ENCODE peak calls at places on chromosomes 1 and 21, in four cellular contexts. Q is IMR-90, A is GM12878, D is K562. L is an unnamed sample.

GRCh38 chr1:210477328-210477924 is 148.7 kb downstream of the HHAT start:
- DNase-seq in A (no peak), D (no peak), Q (peak), L (no peak)

GRCh38 chr21:33374080-33374873 is 28.9 kb upstream of the IFNGR2 start:
- DNase-seq in A (no peak), D (peak), Q (peak), L (peak)

GRCh38 chr1:8905582-8906191 is 27.2 kb upstream of the ENO1 start:
- DNase-seq in A (no peak), D (no peak), Q (no peak), L (peak)

GRCh38 chr1:45809761-45810160 is 6.3 kb downstream of the MAST2 start:
- DNase-seq in Q (no peak), D (no peak), A (no peak), L (no peak)

GRCh38 chr1:225137981-225138380 is 208.5 kb downstream of the DNAH14 start:
- DNase-seq in D (no peak), Q (no peak), A (no peak), L (no peak)

GRCh38 chr1:92473781-92474495 is 12.8 kb downstream of the GFI1 start:
- DNase-seq in D (no peak), A (no peak), Q (no peak), L (no peak)

GRCh38 chr1:41408691-41409090 is 47.5 kb downstream of the FOXO6 start:
- DNase-seq in Q (no peak), A (no peak), D (no peak), L (no peak)

GRCh38 chr1:12475158-12475934 is 142.7 kb downstream of the DHRS3 start:
- DNase-seq in A (no peak), Q (no peak), D (no peak), L (no peak)

GRCh38 chr1:226738421-226738994 is 574 bp downstream of the ITPKB start:
- DNase-seq in D (no peak), Q (peak), A (no peak), L (peak)

GRCh38 chr1:30685796-30686165 is 37.6 kb downstream of the MATN1 start:
- DNase-seq in D (no peak), A (no peak), Q (no peak), L (no peak)

GRCh38 chr1:200979574-200980451 is 43.7 kb downstream of the KIF21B start:
- DNase-seq in D (peak), Q (no peak), A (no peak), L (peak)

GRCh38 chr1:29286194-29286767 is 50.0 kb downstream of the PTPRU start:
- DNase-seq in Q (no peak), D (no peak), A (no peak), L (no peak)

GRCh38 chr1:168688679-168689657 is 40.0 kb downstream of the DPT start:
- DNase-seq in D (no peak), Q (no peak), A (no peak), L (no peak)

GRCh38 chr1:205977348-205978014 is 25.7 kb downstream of the RAB7B start:
- DNase-seq in D (peak), Q (peak), A (peak), L (peak)

GRCh38 chr1:215076312-215076711 is 6.2 kb upstream of the KCNK2 start:
- DNase-seq in D (no peak), Q (peak), A (no peak), L (peak)

GRCh38 chr1:99682291-99682751 is 36.4 kb downstream of the PALMD start:
- DNase-seq in D (no peak), Q (peak), A (no peak), L (peak)

DNA sequence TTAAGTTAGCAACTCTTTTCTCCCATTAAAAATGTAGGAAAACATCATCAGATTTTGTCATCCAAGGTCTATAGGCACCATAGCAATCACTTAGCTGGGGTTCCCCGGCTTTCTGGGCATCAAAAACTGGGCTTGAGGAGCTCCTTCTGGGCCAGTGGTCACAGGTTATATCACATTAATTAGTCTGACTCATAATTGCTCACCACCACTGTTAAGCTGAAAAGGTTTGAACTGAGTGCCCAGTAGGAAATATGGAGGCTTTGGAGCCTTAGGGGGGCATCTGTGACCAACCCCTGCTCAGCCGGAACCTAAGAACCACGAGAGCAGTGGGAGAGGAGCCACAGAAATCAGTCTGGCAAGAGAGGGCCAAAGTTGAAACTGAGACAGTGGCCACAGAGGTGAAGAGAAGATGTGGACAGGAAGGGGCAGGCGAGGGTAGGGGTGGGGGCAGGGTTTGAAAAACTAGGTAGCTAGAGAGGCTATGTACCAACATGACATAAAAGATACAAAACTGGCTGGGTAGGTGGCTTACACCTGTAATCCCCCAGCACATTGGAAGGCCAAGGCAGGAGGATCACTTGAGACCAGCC is 28.2 kb upstream of the TIAM1 start:
- DNase-seq in A (no peak), D (no peak), Q (no peak), L (no peak)
- TF ChIP-seq FOS in A (no peak), D (no peak), Q (no peak), L (no peak)

GRCh38 chr1:61618193-61618592 is 106.7 kb downstream of the TM2D1 start:
- DNase-seq in D (no peak), A (no peak), Q (no peak), L (no peak)

GRCh38 chr1:61607448-61607847 is 117.5 kb downstream of the TM2D1 start:
- DNase-seq in A (no peak), D (no peak), Q (no peak), L (no peak)

GRCh38 chr1:61616830-61617229 is 108.1 kb downstream of the TM2D1 start:
- DNase-seq in A (no peak), D (no peak), Q (no peak), L (no peak)

GRCh38 chr1:61609040-61609439 is 115.9 kb downstream of the TM2D1 start:
- DNase-seq in A (no peak), Q (no peak), D (no peak), L (no peak)

DNA sequence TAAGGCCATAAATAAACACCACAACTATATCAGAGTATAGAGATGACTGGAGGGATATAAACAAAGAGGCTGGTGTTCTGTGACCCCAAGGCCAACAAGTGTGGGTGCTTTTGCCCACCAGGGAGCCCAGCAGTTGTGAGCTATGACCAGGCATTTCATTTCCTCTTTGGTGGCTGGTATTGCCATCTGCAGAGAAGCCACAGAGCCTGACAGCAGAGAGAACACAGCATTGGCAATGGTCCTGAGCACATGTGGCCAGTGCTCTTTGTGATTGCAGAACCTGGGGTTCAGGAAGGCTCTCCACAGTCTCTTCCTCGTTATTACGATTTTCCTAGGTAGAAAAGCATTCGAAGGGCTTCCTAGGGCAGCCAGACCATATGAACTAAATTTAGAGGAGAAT is 112.3 kb downstream of the TM2D1 start:
- DNase-seq in Q (no peak), A (no peak), D (no peak), L (no peak)
- TF ChIP-seq FOS in Q (no peak), A (no peak), D (no peak), L (no peak)

DNA sequence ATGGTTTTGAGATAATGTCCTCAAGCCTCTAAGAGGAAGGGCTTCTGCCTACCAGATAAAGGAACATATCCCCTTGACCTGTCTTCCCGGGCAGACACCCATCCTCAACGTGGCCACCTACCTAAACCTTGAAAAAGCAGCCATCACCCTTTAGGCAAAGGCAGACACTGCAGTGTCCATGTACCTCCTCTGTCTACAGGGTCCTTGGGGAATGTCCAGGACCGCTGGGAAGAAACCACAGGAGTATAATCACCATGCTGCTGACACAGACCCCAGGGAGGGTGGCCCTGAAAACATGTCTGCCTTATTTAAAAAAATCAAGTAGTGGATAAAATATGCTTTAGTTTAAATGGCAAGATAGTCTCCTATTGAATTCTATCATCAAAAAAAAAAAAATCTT is 16.6 kb downstream of the BCAR3 start:
- DNase-seq in D (no peak), Q (no peak), A (no peak), L (no peak)
- TF ChIP-seq FOS in D (no peak), Q (no peak), A (no peak), L (no peak)

GRCh38 chr21:30962013-30962412 is 76.3 kb downstream of the KRTAP19-8 start:
- DNase-seq in A (no peak), D (no peak), Q (no peak), L (no peak)
- TF ChIP-seq FOS in A (no peak), D (no peak), Q (no peak), L (no peak)

GRCh38 chr1:25066253-25066652 is 136.2 kb upstream of the RUNX3 start:
- DNase-seq in A (no peak), D (no peak), Q (no peak), L (no peak)
- TF ChIP-seq FOS in A (no peak), D (no peak), Q (no peak), L (no peak)

DNA sequence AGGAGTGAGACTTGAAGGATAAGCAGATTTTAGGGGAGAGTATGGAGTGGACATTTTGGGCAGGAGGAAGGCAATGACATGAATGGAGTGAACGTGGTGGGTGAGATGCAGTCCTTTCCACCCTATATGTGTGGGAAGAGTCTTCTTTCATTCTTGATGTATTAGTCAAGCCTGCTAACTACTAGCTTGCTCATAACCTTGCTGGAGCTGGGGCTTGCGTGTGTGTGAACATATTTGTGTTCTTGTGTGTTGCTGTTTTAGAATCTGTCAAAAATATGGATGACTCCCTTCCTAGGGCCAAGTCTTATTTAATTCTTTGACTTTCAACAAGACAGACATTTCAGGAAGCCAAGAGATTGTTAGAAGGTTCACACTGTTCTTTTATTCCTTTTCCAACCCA is 132.7 kb downstream of the UCK2 start:
- DNase-seq in A (no peak), Q (no peak), D (no peak), L (no peak)
- TF ChIP-seq FOS in A (no peak), Q (no peak), D (no peak), L (no peak)

GRCh38 chr1:54922921-54923421 is 36.0 kb upstream of the DHCR24 start:
- DNase-seq in D (no peak), Q (no peak), A (no peak), L (no peak)
- TF ChIP-seq FOS in D (no peak), Q (no peak), A (no peak), L (no peak)

L was measured in endothelial cell of umbilical vein.